ENCODE peak calls at places on chromosomes 1 and 21, in ten cellular contexts. One of them, this sample, is unnamed.

GRCh38 chr1:25523512-25523911 is 19.9 kb upstream of the LDLRAP1 start:
- DNase-seq in H9: no peak
- DNase-seq in activated CD8-positive, alpha-beta T cell treated with anti-CD3 and anti-CD28 coated beads for 36 hours: peak
- DNase-seq in A549: no peak
- DNase-seq in neural crest cell: no peak
- DNase-seq in AG04449: no peak
- DNase-seq in dorsolateral prefrontal cortex: no peak
- DNase-seq in CD4-positive, alpha-beta T cell: no peak
- DNase-seq in fibroblast of pulmonary artery: peak
- DNase-seq in breast epithelium: no peak
- DNase-seq in this sample: no peak

GRCh38 chr21:31364265-31364945 is 20.3 kb upstream of the TIAM1 start:
- DNase-seq in fibroblast of pulmonary artery: no peak
- DNase-seq in AG04449: no peak
- DNase-seq in breast epithelium: no peak
- DNase-seq in dorsolateral prefrontal cortex: no peak
- DNase-seq in A549: no peak
- DNase-seq in CD4-positive, alpha-beta T cell: no peak
- DNase-seq in neural crest cell: no peak
- DNase-seq in activated CD8-positive, alpha-beta T cell treated with anti-CD3 and anti-CD28 coated beads for 36 hours: peak
- DNase-seq in H9: no peak
- DNase-seq in this sample: no peak

GRCh38 chr1:220222939-220223338 is 49.3 kb downstream of the RAB3GAP2 start:
- DNase-seq in CD4-positive, alpha-beta T cell: no peak
- DNase-seq in neural crest cell: no peak
- DNase-seq in breast epithelium: no peak
- DNase-seq in AG04449: no peak
- DNase-seq in fibroblast of pulmonary artery: no peak
- DNase-seq in H9: no peak
- DNase-seq in A549: no peak
- DNase-seq in dorsolateral prefrontal cortex: no peak
- DNase-seq in activated CD8-positive, alpha-beta T cell treated with anti-CD3 and anti-CD28 coated beads for 36 hours: no peak
- DNase-seq in this sample: no peak

GRCh38 chr1:191498318-191498717 is 659.9 kb upstream of the RGS18 start:
- DNase-seq in A549: no peak
- DNase-seq in breast epithelium: no peak
- DNase-seq in AG04449: no peak
- DNase-seq in CD4-positive, alpha-beta T cell: no peak
- DNase-seq in neural crest cell: no peak
- DNase-seq in H9: no peak
- DNase-seq in fibroblast of pulmonary artery: peak
- DNase-seq in dorsolateral prefrontal cortex: no peak
- DNase-seq in activated CD8-positive, alpha-beta T cell treated with anti-CD3 and anti-CD28 coated beads for 36 hours: no peak
- DNase-seq in this sample: no peak

GRCh38 chr1:116569776-116570357 is 959 bp downstream of the CD58 start:
- DNase-seq in H9: no peak
- DNase-seq in A549: peak
- DNase-seq in neural crest cell: no peak
- DNase-seq in breast epithelium: no peak
- DNase-seq in AG04449: no peak
- DNase-seq in fibroblast of pulmonary artery: no peak
- DNase-seq in dorsolateral prefrontal cortex: no peak
- DNase-seq in CD4-positive, alpha-beta T cell: peak
- DNase-seq in activated CD8-positive, alpha-beta T cell treated with anti-CD3 and anti-CD28 coated beads for 36 hours: peak
- DNase-seq in this sample: no peak

GRCh38 chr1:1134300-1134961 is 18.5 kb upstream of the C1orf159 start:
- DNase-seq in CD4-positive, alpha-beta T cell: no peak
- DNase-seq in breast epithelium: no peak
- DNase-seq in H9: no peak
- DNase-seq in fibroblast of pulmonary artery: no peak
- DNase-seq in dorsolateral prefrontal cortex: no peak
- DNase-seq in A549: no peak
- DNase-seq in activated CD8-positive, alpha-beta T cell treated with anti-CD3 and anti-CD28 coated beads for 36 hours: no peak
- DNase-seq in neural crest cell: no peak
- DNase-seq in AG04449: no peak
- DNase-seq in this sample: no peak

GRCh38 chr1:244224487-244225430 is 173.7 kb downstream of the ZBTB18 start:
- DNase-seq in A549: no peak
- DNase-seq in activated CD8-positive, alpha-beta T cell treated with anti-CD3 and anti-CD28 coated beads for 36 hours: no peak
- DNase-seq in CD4-positive, alpha-beta T cell: no peak
- DNase-seq in fibroblast of pulmonary artery: peak
- DNase-seq in neural crest cell: no peak
- DNase-seq in breast epithelium: no peak
- DNase-seq in dorsolateral prefrontal cortex: no peak
- DNase-seq in H9: no peak
- DNase-seq in AG04449: no peak
- DNase-seq in this sample: no peak

GRCh38 chr1:39898648-39899603 is 2.8 kb downstream of the MYCL start:
- DNase-seq in AG04449: no peak
- DNase-seq in breast epithelium: no peak
- DNase-seq in dorsolateral prefrontal cortex: peak
- DNase-seq in neural crest cell: peak
- DNase-seq in CD4-positive, alpha-beta T cell: no peak
- DNase-seq in fibroblast of pulmonary artery: peak
- DNase-seq in A549: peak
- DNase-seq in H9: peak
- DNase-seq in activated CD8-positive, alpha-beta T cell treated with anti-CD3 and anti-CD28 coated beads for 36 hours: no peak
- DNase-seq in this sample: peak

GRCh38 chr1:20194770-20195463 is 8.6 kb upstream of the PLA2G2C start:
- DNase-seq in breast epithelium: peak
- DNase-seq in H9: peak
- DNase-seq in CD4-positive, alpha-beta T cell: peak
- DNase-seq in neural crest cell: peak
- DNase-seq in dorsolateral prefrontal cortex: peak
- DNase-seq in fibroblast of pulmonary artery: peak
- DNase-seq in activated CD8-positive, alpha-beta T cell treated with anti-CD3 and anti-CD28 coated beads for 36 hours: peak
- DNase-seq in AG04449: no peak
- DNase-seq in A549: peak
- DNase-seq in this sample: peak

GRCh38 chr1:173333581-173333980 is 126.5 kb upstream of the TNFSF4 start:
- DNase-seq in activated CD8-positive, alpha-beta T cell treated with anti-CD3 and anti-CD28 coated beads for 36 hours: peak
- DNase-seq in dorsolateral prefrontal cortex: no peak
- DNase-seq in H9: no peak
- DNase-seq in breast epithelium: no peak
- DNase-seq in AG04449: no peak
- DNase-seq in A549: no peak
- DNase-seq in CD4-positive, alpha-beta T cell: no peak
- DNase-seq in neural crest cell: no peak
- DNase-seq in fibroblast of pulmonary artery: peak
- DNase-seq in this sample: no peak

GRCh38 chr1:67696708-67697107 is 11.7 kb downstream of the GADD45A start:
- DNase-seq in AG04449: no peak
- DNase-seq in dorsolateral prefrontal cortex: no peak
- DNase-seq in fibroblast of pulmonary artery: no peak
- DNase-seq in activated CD8-positive, alpha-beta T cell treated with anti-CD3 and anti-CD28 coated beads for 36 hours: no peak
- DNase-seq in neural crest cell: no peak
- DNase-seq in CD4-positive, alpha-beta T cell: no peak
- DNase-seq in H9: no peak
- DNase-seq in breast epithelium: no peak
- DNase-seq in A549: no peak
- DNase-seq in this sample: no peak

GRCh38 chr1:67701876-67702275 is 16.9 kb downstream of the GADD45A start:
- DNase-seq in fibroblast of pulmonary artery: no peak
- DNase-seq in A549: no peak
- DNase-seq in CD4-positive, alpha-beta T cell: no peak
- DNase-seq in neural crest cell: no peak
- DNase-seq in dorsolateral prefrontal cortex: no peak
- DNase-seq in H9: no peak
- DNase-seq in AG04449: no peak
- DNase-seq in breast epithelium: no peak
- DNase-seq in activated CD8-positive, alpha-beta T cell treated with anti-CD3 and anti-CD28 coated beads for 36 hours: no peak
- DNase-seq in this sample: no peak

GRCh38 chr1:67704351-67704750 is 19.4 kb downstream of the GADD45A start:
- DNase-seq in neural crest cell: no peak
- DNase-seq in CD4-positive, alpha-beta T cell: no peak
- DNase-seq in H9: no peak
- DNase-seq in AG04449: no peak
- DNase-seq in A549: no peak
- DNase-seq in fibroblast of pulmonary artery: no peak
- DNase-seq in dorsolateral prefrontal cortex: no peak
- DNase-seq in breast epithelium: no peak
- DNase-seq in activated CD8-positive, alpha-beta T cell treated with anti-CD3 and anti-CD28 coated beads for 36 hours: no peak
- DNase-seq in this sample: no peak

GRCh38 chr1:67700220-67700619 is 15.2 kb downstream of the GADD45A start:
- DNase-seq in A549: no peak
- DNase-seq in dorsolateral prefrontal cortex: no peak
- DNase-seq in breast epithelium: no peak
- DNase-seq in neural crest cell: no peak
- DNase-seq in activated CD8-positive, alpha-beta T cell treated with anti-CD3 and anti-CD28 coated beads for 36 hours: no peak
- DNase-seq in CD4-positive, alpha-beta T cell: no peak
- DNase-seq in AG04449: no peak
- DNase-seq in H9: no peak
- DNase-seq in fibroblast of pulmonary artery: no peak
- DNase-seq in this sample: no peak

DNA sequence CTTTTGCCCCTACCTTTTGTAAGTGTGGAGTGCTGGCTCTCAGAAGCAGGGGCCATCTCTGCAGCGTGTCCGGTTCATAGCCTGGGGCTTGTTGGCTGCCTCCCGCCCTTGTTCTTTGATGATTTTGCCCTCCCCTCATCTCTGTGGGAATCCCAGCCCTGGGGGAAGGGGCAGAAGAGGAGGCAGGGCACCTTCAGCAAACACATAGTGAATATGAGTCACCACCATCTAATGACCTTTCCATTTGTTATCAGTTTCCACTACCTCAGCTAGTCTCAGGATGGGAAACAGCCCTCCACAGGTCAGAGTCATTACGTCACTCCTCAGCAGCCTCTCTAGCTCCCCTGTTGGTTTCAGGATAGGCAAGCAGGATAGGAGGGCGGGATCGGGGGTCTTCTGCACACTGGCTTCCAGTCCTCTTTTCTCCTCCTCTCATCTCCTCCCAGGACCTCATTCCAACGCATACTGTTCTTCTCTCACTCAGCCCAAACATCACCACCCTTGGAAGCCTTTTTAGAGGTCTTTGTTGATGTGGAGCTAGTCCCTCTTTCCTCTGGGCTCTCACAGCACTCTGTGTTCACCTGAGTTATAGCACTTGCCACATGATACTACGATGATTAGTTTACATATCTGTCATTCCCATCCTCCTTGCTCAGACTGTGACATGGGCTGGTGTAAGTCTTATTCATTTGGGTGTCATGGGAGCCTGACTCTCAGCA is 15.8 kb downstream of the GADD45A start:
- DNase-seq in CD4-positive, alpha-beta T cell: no peak
- DNase-seq in A549: peak
- DNase-seq in fibroblast of pulmonary artery: peak
- DNase-seq in H9: peak
- DNase-seq in neural crest cell: peak
- DNase-seq in dorsolateral prefrontal cortex: no peak
- DNase-seq in AG04449: no peak
- DNase-seq in breast epithelium: no peak
- DNase-seq in activated CD8-positive, alpha-beta T cell treated with anti-CD3 and anti-CD28 coated beads for 36 hours: peak
- DNase-seq in this sample: peak
- TF ChIP-seq CTCF in CD4-positive, alpha-beta T cell: no peak
- TF ChIP-seq CTCF in A549: no peak
- TF ChIP-seq CTCF in fibroblast of pulmonary artery: peak
- TF ChIP-seq CTCF in H9: peak
- TF ChIP-seq CTCF in neural crest cell: peak
- TF ChIP-seq CTCF in dorsolateral prefrontal cortex: no peak
- TF ChIP-seq CTCF in AG04449: no peak
- TF ChIP-seq CTCF in breast epithelium: no peak
- TF ChIP-seq CTCF in activated CD8-positive, alpha-beta T cell treated with anti-CD3 and anti-CD28 coated beads for 36 hours: peak
- TF ChIP-seq CTCF in this sample: peak

GRCh38 chr1:182771187-182771984 is 18.2 kb upstream of the NPL start:
- DNase-seq in activated CD8-positive, alpha-beta T cell treated with anti-CD3 and anti-CD28 coated beads for 36 hours: no peak
- DNase-seq in dorsolateral prefrontal cortex: no peak
- DNase-seq in H9: no peak
- DNase-seq in neural crest cell: no peak
- DNase-seq in fibroblast of pulmonary artery: no peak
- DNase-seq in A549: no peak
- DNase-seq in breast epithelium: no peak
- DNase-seq in CD4-positive, alpha-beta T cell: no peak
- DNase-seq in AG04449: no peak
- DNase-seq in this sample: no peak
- TF ChIP-seq CTCF in activated CD8-positive, alpha-beta T cell treated with anti-CD3 and anti-CD28 coated beads for 36 hours: no peak
- TF ChIP-seq CTCF in dorsolateral prefrontal cortex: no peak
- TF ChIP-seq CTCF in H9: peak
- TF ChIP-seq CTCF in neural crest cell: peak
- TF ChIP-seq CTCF in fibroblast of pulmonary artery: peak
- TF ChIP-seq CTCF in A549: no peak
- TF ChIP-seq CTCF in breast epithelium: no peak
- TF ChIP-seq CTCF in CD4-positive, alpha-beta T cell: no peak
- TF ChIP-seq CTCF in AG04449: no peak
- TF ChIP-seq CTCF in this sample: no peak

GRCh38 chr1:152777510-152778137 is 2.7 kb downstream of the LCE1F start:
- DNase-seq in breast epithelium: no peak
- DNase-seq in activated CD8-positive, alpha-beta T cell treated with anti-CD3 and anti-CD28 coated beads for 36 hours: peak
- DNase-seq in neural crest cell: no peak
- DNase-seq in fibroblast of pulmonary artery: no peak
- DNase-seq in A549: peak
- DNase-seq in dorsolateral prefrontal cortex: no peak
- DNase-seq in CD4-positive, alpha-beta T cell: no peak
- DNase-seq in AG04449: no peak
- DNase-seq in H9: no peak
- DNase-seq in this sample: no peak

GRCh38 chr1:152776361-152776760 is 1.4 kb downstream of the LCE1F start:
- DNase-seq in CD4-positive, alpha-beta T cell: no peak
- DNase-seq in AG04449: no peak
- DNase-seq in H9: no peak
- DNase-seq in A549: no peak
- DNase-seq in neural crest cell: no peak
- DNase-seq in activated CD8-positive, alpha-beta T cell treated with anti-CD3 and anti-CD28 coated beads for 36 hours: no peak
- DNase-seq in dorsolateral prefrontal cortex: no peak
- DNase-seq in breast epithelium: no peak
- DNase-seq in fibroblast of pulmonary artery: no peak
- DNase-seq in this sample: no peak

GRCh38 chr1:152768847-152769533 is 6.0 kb upstream of the LCE1F start:
- DNase-seq in fibroblast of pulmonary artery: no peak
- DNase-seq in H9: no peak
- DNase-seq in CD4-positive, alpha-beta T cell: no peak
- DNase-seq in A549: no peak
- DNase-seq in activated CD8-positive, alpha-beta T cell treated with anti-CD3 and anti-CD28 coated beads for 36 hours: no peak
- DNase-seq in breast epithelium: no peak
- DNase-seq in dorsolateral prefrontal cortex: no peak
- DNase-seq in neural crest cell: no peak
- DNase-seq in AG04449: no peak
- DNase-seq in this sample: no peak

GRCh38 chr1:152770411-152770810 is 4.5 kb upstream of the LCE1F start:
- DNase-seq in H9: no peak
- DNase-seq in dorsolateral prefrontal cortex: no peak
- DNase-seq in CD4-positive, alpha-beta T cell: no peak
- DNase-seq in breast epithelium: no peak
- DNase-seq in A549: no peak
- DNase-seq in AG04449: no peak
- DNase-seq in fibroblast of pulmonary artery: no peak
- DNase-seq in neural crest cell: no peak
- DNase-seq in activated CD8-positive, alpha-beta T cell treated with anti-CD3 and anti-CD28 coated beads for 36 hours: no peak
- DNase-seq in this sample: no peak

GRCh38 chr1:152774875-152775274 is at the start of gene LCE1F:
- DNase-seq in dorsolateral prefrontal cortex: no peak
- DNase-seq in activated CD8-positive, alpha-beta T cell treated with anti-CD3 and anti-CD28 coated beads for 36 hours: no peak
- DNase-seq in CD4-positive, alpha-beta T cell: no peak
- DNase-seq in AG04449: no peak
- DNase-seq in breast epithelium: no peak
- DNase-seq in neural crest cell: no peak
- DNase-seq in fibroblast of pulmonary artery: no peak
- DNase-seq in H9: no peak
- DNase-seq in A549: peak
- DNase-seq in this sample: no peak
- TF ChIP-seq CTCF in dorsolateral prefrontal cortex: no peak
- TF ChIP-seq CTCF in activated CD8-positive, alpha-beta T cell treated with anti-CD3 and anti-CD28 coated beads for 36 hours: no peak
- TF ChIP-seq CTCF in CD4-positive, alpha-beta T cell: no peak
- TF ChIP-seq CTCF in AG04449: no peak
- TF ChIP-seq CTCF in breast epithelium: no peak
- TF ChIP-seq CTCF in neural crest cell: no peak
- TF ChIP-seq CTCF in fibroblast of pulmonary artery: no peak
- TF ChIP-seq CTCF in H9: no peak
- TF ChIP-seq CTCF in A549: no peak
- TF ChIP-seq CTCF in this sample: no peak

GRCh38 chr1:8718878-8719361 is 98.5 kb downstream of the RERE start:
- DNase-seq in dorsolateral prefrontal cortex: no peak
- DNase-seq in neural crest cell: no peak
- DNase-seq in AG04449: no peak
- DNase-seq in CD4-positive, alpha-beta T cell: no peak
- DNase-seq in activated CD8-positive, alpha-beta T cell treated with anti-CD3 and anti-CD28 coated beads for 36 hours: peak
- DNase-seq in H9: no peak
- DNase-seq in breast epithelium: no peak
- DNase-seq in A549: no peak
- DNase-seq in fibroblast of pulmonary artery: no peak
- DNase-seq in this sample: no peak
- TF ChIP-seq CTCF in dorsolateral prefrontal cortex: peak
- TF ChIP-seq CTCF in neural crest cell: peak
- TF ChIP-seq CTCF in AG04449: no peak
- TF ChIP-seq CTCF in CD4-positive, alpha-beta T cell: no peak
- TF ChIP-seq CTCF in activated CD8-positive, alpha-beta T cell treated with anti-CD3 and anti-CD28 coated beads for 36 hours: peak
- TF ChIP-seq CTCF in H9: peak
- TF ChIP-seq CTCF in breast epithelium: no peak
- TF ChIP-seq CTCF in A549: peak
- TF ChIP-seq CTCF in fibroblast of pulmonary artery: peak
- TF ChIP-seq CTCF in this sample: no peak